ENCODE peak calls at places on chromosomes 3 and 15, in eight cellular contexts. J, P, D, L, O, H, F and M are unnamed samples.

GRCh38 chr3:134446800-134447199 is 39.0 kb downstream of the ANAPC13 start:
- DNase-seq in J (no peak), P (no peak), D (no peak), L (no peak), O (peak), H (no peak), F (no peak), M (no peak)

GRCh38 chr3:169041677-169042171 is 621.8 kb downstream of the MECOM start:
- DNase-seq in J (peak), P (no peak), D (no peak), L (no peak), O (peak), H (peak), F (peak), M (no peak)

GRCh38 chr15:28103831-28104230 is 4.7 kb upstream of the OCA2 start:
- DNase-seq in J (no peak), P (no peak), D (no peak), L (no peak), O (no peak), H (no peak), F (no peak), M (no peak)

GRCh38 chr3:142993958-142994442 is 7.4 kb upstream of the U2SURP start:
- DNase-seq in J (peak), P (peak), D (no peak), L (no peak), O (peak), H (peak), F (peak), M (peak)

GRCh38 chr15:96117275-96117674 is 213.2 kb upstream of the NR2F2 start:
- DNase-seq in J (no peak), P (no peak), D (no peak), L (no peak), O (no peak), H (no peak), F (no peak), M (no peak)

GRCh38 chr3:39132096-39133092 is 21.0 kb downstream of the CSRNP1 start:
- DNase-seq in J (no peak), P (no peak), D (no peak), L (no peak), O (no peak), H (no peak), F (no peak), M (no peak)

GRCh38 chr15:63492541-63493077 is 11.8 kb upstream of the USP3 start:
- DNase-seq in J (no peak), P (no peak), D (no peak), L (no peak), O (no peak), H (peak), F (no peak), M (no peak)

GRCh38 chr3:36944012-36944640 is 728 bp downstream of the TRANK1 start:
- DNase-seq in J (no peak), P (peak), D (no peak), L (peak), O (peak), H (peak), F (peak), M (peak)

GRCh38 chr15:89851665-89852341 is 37.2 kb upstream of the ANPEP start:
- DNase-seq in J (no peak), P (peak), D (no peak), L (no peak), O (no peak), H (no peak), F (no peak), M (peak)

GRCh38 chr3:60240558-60240957 is 1010.7 kb downstream of the FHIT start:
- DNase-seq in J (no peak), P (no peak), D (no peak), L (no peak), O (no peak), H (no peak), F (no peak), M (no peak)

GRCh38 chr3:148815316-148815715 is 12.3 kb upstream of the CPB1 start:
- DNase-seq in J (no peak), P (no peak), D (no peak), L (no peak), O (no peak), H (no peak), F (no peak), M (no peak)

GRCh38 chr3:133371676-133372075 is 28.2 kb upstream of the BFSP2 start:
- DNase-seq in J (no peak), P (no peak), D (no peak), L (no peak), O (no peak), H (no peak), F (no peak), M (no peak)

GRCh38 chr15:98671060-98672008 is 23.0 kb downstream of the IGF1R start:
- DNase-seq in J (peak), P (no peak), D (no peak), L (no peak), O (peak), H (peak), F (no peak), M (no peak)

GRCh38 chr15:75620043-75620775 is 5.3 kb downstream of the SNUPN start:
- DNase-seq in J (no peak), P (no peak), D (no peak), L (no peak), O (peak), H (peak), F (no peak), M (no peak)

GRCh38 chr3:56087460-56087859 is 380.8 kb downstream of the ERC2 start:
- DNase-seq in J (no peak), P (no peak), D (no peak), L (no peak), O (no peak), H (no peak), F (no peak), M (no peak)

GRCh38 chr3:141360888-141361598 is 7.3 kb upstream of the ZBTB38 start:
- DNase-seq in J (peak), P (peak), D (no peak), L (no peak), O (peak), H (peak), F (peak), M (peak)

GRCh38 chr15:34896183-34896582 is 73.4 kb downstream of the AQR start:
- DNase-seq in J (no peak), P (no peak), D (no peak), L (no peak), O (no peak), H (no peak), F (no peak), M (no peak)

GRCh38 chr3:151925876-151926275 is 52.4 kb downstream of the SUCNR1 start:
- DNase-seq in J (no peak), P (no peak), D (no peak), L (no peak), O (peak), H (peak), F (peak), M (no peak)

GRCh38 chr15:91116379-91117067 is 16.5 kb downstream of the SV2B start:
- DNase-seq in J (peak), P (peak), D (no peak), L (peak), O (no peak), H (no peak), F (no peak), M (peak)

GRCh38 chr15:62940755-62941361 is 101.7 kb upstream of the TPM1 start:
- DNase-seq in J (no peak), P (no peak), D (no peak), L (peak), O (peak), H (peak), F (peak), M (peak)

GRCh38 chr3:52524752-52525661 is 8.7 kb downstream of the NT5DC2 start:
- DNase-seq in J (no peak), P (no peak), D (peak), L (no peak), O (no peak), H (no peak), F (no peak), M (no peak)

GRCh38 chr3:168620854-168621253 is 525.1 kb upstream of the GOLIM4 start:
- DNase-seq in J (peak), P (peak), D (no peak), L (peak), O (no peak), H (peak), F (peak), M (no peak)

GRCh38 chr3:85821130-85821756 is 862.5 kb downstream of the CADM2 start:
- DNase-seq in J (peak), P (peak), D (peak), L (no peak), O (no peak), H (peak), F (peak), M (peak)

GRCh38 chr3:68271145-68271544 is 616.7 kb upstream of the SUCLG2 start:
- DNase-seq in J (no peak), P (no peak), D (no peak), L (no peak), O (no peak), H (no peak), F (no peak), M (no peak)

GRCh38 chr3:141384157-141384556 is 15.9 kb downstream of the ZBTB38 start:
- DNase-seq in J (no peak), P (no peak), D (no peak), L (no peak), O (peak), H (peak), F (no peak), M (no peak)

GRCh38 chr15:58459045-58459444 is 27.3 kb downstream of the LIPC start:
- DNase-seq in J (no peak), P (no peak), D (no peak), L (no peak), O (no peak), H (no peak), F (no peak), M (no peak)

GRCh38 chr3:143298380-143298779 is 178.8 kb downstream of the CHST2 start:
- DNase-seq in J (no peak), P (no peak), D (no peak), L (no peak), O (no peak), H (no peak), F (no peak), M (no peak)

GRCh38 chr3:121998588-121999473 is 23.2 kb downstream of the ILDR1 start:
- DNase-seq in J (no peak), P (no peak), D (no peak), L (no peak), O (no peak), H (no peak), F (no peak), M (no peak)

GRCh38 chr3:99575683-99576082 is 62.7 kb upstream of the COL8A1 start:
- DNase-seq in J (no peak), P (no peak), D (no peak), L (no peak), O (no peak), H (no peak), F (no peak), M (no peak)

GRCh38 chr3:112061152-112061551 is 25.0 kb upstream of the C3orf52 start:
- DNase-seq in J (no peak), P (no peak), D (no peak), L (no peak), O (peak), H (peak), F (no peak), M (no peak)

GRCh38 chr3:53328750-53329149 is 18.6 kb downstream of the DCP1A start:
- DNase-seq in J (no peak), P (no peak), D (no peak), L (no peak), O (no peak), H (peak), F (no peak), M (no peak)

GRCh38 chr15:27399236-27399635 is 428.3 kb downstream of the GABRG3 start:
- DNase-seq in J (no peak), P (no peak), D (no peak), L (no peak), O (no peak), H (no peak), F (no peak), M (no peak)

GRCh38 chr3:130276203-130276803 is 69.2 kb upstream of the COL6A5 start:
- DNase-seq in J (peak), P (peak), D (peak), L (no peak), O (peak), H (peak), F (peak), M (peak)

GRCh38 chr3:189304465-189305341 is 132.9 kb downstream of the TPRG1 start:
- DNase-seq in J (no peak), P (no peak), D (peak), L (peak), O (no peak), H (no peak), F (peak), M (no peak)

DNA sequence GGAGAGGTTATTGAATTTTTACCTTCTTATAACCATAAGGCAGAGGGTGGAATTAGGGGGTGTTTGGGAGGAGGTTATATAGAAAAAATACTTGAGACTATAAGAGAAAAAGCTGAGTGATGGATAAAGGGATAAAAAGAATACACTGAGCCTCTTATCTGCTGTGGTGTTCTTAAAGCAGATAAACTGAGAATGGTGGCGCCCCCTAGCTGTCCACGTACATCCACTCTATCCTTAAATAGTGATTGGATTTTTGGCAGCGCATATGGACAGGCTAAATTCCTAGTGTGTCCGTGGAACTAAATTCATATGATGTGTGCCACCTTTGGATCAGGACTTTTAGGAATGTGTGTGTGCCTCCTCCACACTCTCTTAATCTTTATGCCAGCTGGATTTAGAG is 121.1 kb downstream of the OXSM start:
- DNase-seq in J (peak), P (peak), D (no peak), L (no peak), O (no peak), H (peak), F (peak), M (no peak)
- TF ChIP-seq CTCF in J (peak), P (peak), D (peak), L (no peak), O (peak), H (peak), F (no peak), M (peak)

GRCh38 chr3:42608586-42608985 is 8.1 kb downstream of the NKTR start:
- DNase-seq in J (no peak), P (no peak), D (no peak), L (no peak), O (no peak), H (peak), F (no peak), M (no peak)

GRCh38 chr3:42612147-42612680 is 11.7 kb downstream of the NKTR start:
- DNase-seq in J (no peak), P (no peak), D (no peak), L (no peak), O (no peak), H (no peak), F (no peak), M (no peak)

GRCh38 chr3:42610978-42611377 is 10.5 kb downstream of the NKTR start:
- DNase-seq in J (no peak), P (no peak), D (no peak), L (no peak), O (no peak), H (no peak), F (no peak), M (no peak)

GRCh38 chr3:42612928-42613327 is 12.4 kb downstream of the NKTR start:
- DNase-seq in J (no peak), P (peak), D (no peak), L (no peak), O (no peak), H (no peak), F (no peak), M (peak)

GRCh38 chr3:42613462-42613861 is 13.0 kb downstream of the NKTR start:
- DNase-seq in J (no peak), P (no peak), D (no peak), L (no peak), O (peak), H (no peak), F (peak), M (no peak)
- TF ChIP-seq CTCF in J (no peak), P (no peak), D (peak), L (peak), O (peak), H (no peak), F (peak), M (peak)

GRCh38 chr15:73850228-73850627 is 23.1 kb upstream of the TBC1D21 start:
- DNase-seq in J (no peak), P (no peak), D (no peak), L (no peak), O (no peak), H (no peak), F (no peak), M (no peak)
- TF ChIP-seq CTCF in J (no peak), P (no peak), D (no peak), L (no peak), O (no peak), H (no peak), F (no peak), M (no peak)

GRCh38 chr3:139937674-139938279 is 2.8 kb downstream of the CLSTN2 start:
- DNase-seq in J (no peak), P (peak), D (no peak), L (peak), O (peak), H (peak), F (peak), M (peak)

GRCh38 chr3:139935866-139936817 is 1.2 kb downstream of the CLSTN2 start:
- DNase-seq in J (no peak), P (no peak), D (no peak), L (peak), O (no peak), H (peak), F (no peak), M (peak)

GRCh38 chr3:139939681-139940190 is 4.8 kb downstream of the CLSTN2 start:
- DNase-seq in J (no peak), P (no peak), D (no peak), L (no peak), O (no peak), H (no peak), F (no peak), M (no peak)

GRCh38 chr3:139934557-139935070 is 371 bp upstream of the CLSTN2 start:
- DNase-seq in J (no peak), P (no peak), D (no peak), L (peak), O (no peak), H (peak), F (peak), M (peak)

GRCh38 chr3:139935071-139935865 is at the start of gene CLSTN2:
- DNase-seq in J (no peak), P (peak), D (no peak), L (peak), O (no peak), H (peak), F (peak), M (peak)
- TF ChIP-seq CTCF in J (no peak), P (no peak), D (peak), L (no peak), O (no peak), H (no peak), F (no peak), M (no peak)

DNA sequence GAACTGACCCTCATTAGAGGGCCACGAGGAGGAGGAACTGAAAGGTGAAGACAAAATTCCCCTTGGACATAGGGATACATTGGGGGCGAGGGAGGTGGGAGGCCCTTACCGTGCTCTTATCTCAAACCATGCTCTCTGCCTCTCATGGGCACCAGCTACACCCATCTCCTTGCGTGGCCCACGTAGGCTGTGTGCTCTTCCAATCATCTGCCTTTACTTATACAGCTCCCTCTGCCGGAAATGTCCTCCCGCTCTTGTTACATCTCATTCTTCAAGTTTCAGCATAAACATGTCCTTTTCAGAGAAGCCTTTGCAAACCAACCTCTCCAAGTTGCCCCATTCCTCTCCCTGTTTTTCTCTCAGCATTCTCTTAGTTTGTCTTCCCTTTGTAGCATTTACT is 307.8 kb upstream of the PROK2 start:
- DNase-seq in J (peak), P (no peak), D (no peak), L (no peak), O (no peak), H (no peak), F (no peak), M (no peak)
- TF ChIP-seq CTCF in J (no peak), P (no peak), D (no peak), L (no peak), O (no peak), H (no peak), F (no peak), M (no peak)

GRCh38 chr3:118710532-118710931 is 324.1 kb downstream of the IGSF11 start:
- DNase-seq in J (no peak), P (no peak), D (no peak), L (no peak), O (no peak), H (no peak), F (no peak), M (no peak)

GRCh38 chr3:118714800-118715199 is 319.8 kb downstream of the IGSF11 start:
- DNase-seq in J (peak), P (no peak), D (no peak), L (no peak), O (no peak), H (no peak), F (no peak), M (no peak)

DNA sequence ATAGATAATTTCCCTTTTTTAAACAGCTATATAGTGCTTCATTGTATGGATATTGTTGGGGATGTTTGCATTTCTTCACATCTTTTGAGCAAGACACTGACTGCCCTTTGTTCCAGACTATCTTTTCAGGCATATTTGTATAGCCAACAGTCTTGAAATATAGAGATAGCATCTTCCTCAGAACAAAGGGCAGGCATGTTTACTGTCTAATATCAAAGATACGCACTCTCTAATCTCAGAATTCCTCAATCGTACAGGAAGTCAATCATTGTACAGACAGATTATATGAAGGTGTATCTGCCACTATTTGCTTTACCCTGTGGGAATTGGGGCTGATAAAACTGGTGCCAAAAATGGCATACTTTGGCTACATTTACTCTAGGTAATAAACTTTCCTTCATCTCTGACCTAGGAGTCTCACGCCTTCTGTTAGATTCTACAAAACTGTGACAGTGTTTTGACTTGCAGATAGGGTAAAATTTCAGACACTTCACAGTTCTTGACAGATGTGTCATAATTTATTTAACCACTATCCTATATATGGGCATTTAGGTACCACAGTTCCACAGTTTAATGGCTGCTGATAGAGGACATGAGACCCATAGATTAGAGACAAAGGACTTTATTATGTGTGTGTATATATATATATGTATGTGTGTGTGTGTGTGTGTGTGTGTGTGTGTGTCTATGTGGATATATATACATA is 321.0 kb downstream of the IGSF11 start:
- DNase-seq in J (peak), P (no peak), D (no peak), L (no peak), O (no peak), H (no peak), F (no peak), M (no peak)
- TF ChIP-seq CTCF in J (no peak), P (no peak), D (no peak), L (no peak), O (no peak), H (no peak), F (no peak), M (no peak)